ENCODE peak calls at places on chromosomes 1 and 21, in seven cellular contexts. K is B cell; P is neural crest cell; M is natural killer cell; Y is CD8-positive, alpha-beta T cell; H is HFF-Myc; A is HepG2. U is an unnamed sample.

GRCh38 chr1:40876436-40876761 is 14.2 kb upstream of the CITED4 start:
- DNase-seq in K (no peak), P (no peak), M (no peak), Y (no peak), H (no peak), A (no peak), U (no peak)

GRCh38 chr1:22452401-22452963 is 831 bp downstream of the ZBTB40 start:
- DNase-seq in K (no peak), P (no peak), M (no peak), Y (peak; percentile 34), H (no peak), A (no peak), U (no peak)

GRCh38 chr1:51568231-51568935 is 48.5 kb upstream of the OSBPL9 start:
- DNase-seq in K (no peak), P (no peak), M (no peak), Y (no peak), H (no peak), A (no peak), U (no peak)

GRCh38 chr1:77888071-77888428 is 374 bp upstream of the NEXN start:
- DNase-seq in K (no peak), P (no peak), M (no peak), Y (no peak), H (peak; percentile 33), A (peak; percentile 34), U (no peak)

GRCh38 chr1:237115035-237115434 is 73.1 kb downstream of the RYR2 start:
- DNase-seq in K (no peak), P (no peak), M (no peak), Y (no peak), H (no peak), A (no peak), U (no peak)

GRCh38 chr1:2526824-2527552 is 592 bp upstream of the PANK4 start:
- DNase-seq in K (no peak), P (no peak), M (no peak), Y (peak; percentile 42), H (no peak), A (no peak), U (no peak)

GRCh38 chr1:115142616-115143015 is 53.3 kb upstream of the TSPAN2 start:
- DNase-seq in K (no peak), P (no peak), M (no peak), Y (no peak), H (no peak), A (no peak), U (no peak)

GRCh38 chr21:14734191-14734590 is 188.1 kb upstream of the SAMSN1 start:
- DNase-seq in K (peak; percentile 22), P (no peak), M (no peak), Y (no peak), H (no peak), A (no peak), U (no peak)

GRCh38 chr21:44429894-44430293 is 25.4 kb upstream of the LRRC3 start:
- DNase-seq in K (no peak), P (no peak), M (no peak), Y (no peak), H (no peak), A (no peak), U (no peak)

GRCh38 chr1:162367073-162367472 is 9.6 kb downstream of the SPATA46 start:
- DNase-seq in K (no peak), P (no peak), M (no peak), Y (no peak), H (no peak), A (no peak), U (no peak)

DNA sequence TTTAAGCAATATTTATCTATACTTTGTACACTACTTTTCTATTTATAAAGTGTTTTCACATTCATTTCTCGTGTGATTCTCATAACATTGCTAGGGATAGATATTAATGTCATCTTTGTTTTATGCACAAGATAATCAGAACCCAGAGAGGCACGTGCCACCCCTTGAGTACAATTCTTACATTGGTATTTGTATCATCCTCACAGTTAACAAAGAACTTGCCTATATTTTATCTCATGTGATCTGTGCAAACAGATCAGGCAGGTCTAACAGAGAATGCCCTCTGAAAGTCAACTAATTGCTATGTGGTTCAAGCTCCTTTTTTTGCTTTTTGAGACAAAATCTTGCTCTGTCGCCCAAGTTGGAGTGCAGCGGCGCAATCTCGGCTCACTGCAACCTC is 604.5 kb downstream of the LMO4 start:
- DNase-seq in K (no peak), P (no peak), M (no peak), Y (no peak), H (no peak), A (no peak), U (no peak)
- TF ChIP-seq CTCF in K (no peak), P (no peak), M (no peak), Y (no peak), H (no peak), A (no peak), U (no peak)

DNA sequence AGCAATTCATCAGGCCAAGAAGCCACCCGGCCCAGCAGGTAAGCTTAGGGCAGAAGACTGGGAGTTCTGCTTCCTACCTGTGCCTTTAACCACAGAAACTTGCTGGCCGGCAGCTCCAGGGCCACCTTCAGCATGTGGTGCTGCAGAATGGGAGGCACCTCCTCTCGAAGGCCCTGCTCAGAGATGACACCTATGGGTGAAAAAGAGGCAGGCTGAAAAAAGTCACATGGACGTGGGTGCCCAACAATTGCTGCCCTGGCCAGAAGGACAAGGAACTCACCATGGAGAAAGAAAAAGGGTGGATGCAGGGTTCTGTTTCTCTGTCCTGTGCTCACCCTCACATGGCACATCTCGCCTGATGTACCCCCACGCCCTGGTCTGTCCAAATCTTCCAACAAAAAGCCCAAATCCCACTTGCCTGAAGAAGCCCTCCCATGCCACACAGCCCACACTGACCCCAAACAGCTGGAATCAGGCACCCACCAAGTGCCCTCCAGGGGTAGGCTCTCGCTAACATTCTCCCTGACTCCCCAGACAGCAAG is 33.0 kb downstream of the URB1 start:
- DNase-seq in K (no peak), P (no peak), M (no peak), Y (no peak), H (no peak), A (peak; percentile 52), U (no peak)
- TF ChIP-seq CTCF in K (no peak), P (no peak), M (no peak), Y (no peak), H (peak; percentile 31), A (peak; percentile 60), U (no peak)

DNA sequence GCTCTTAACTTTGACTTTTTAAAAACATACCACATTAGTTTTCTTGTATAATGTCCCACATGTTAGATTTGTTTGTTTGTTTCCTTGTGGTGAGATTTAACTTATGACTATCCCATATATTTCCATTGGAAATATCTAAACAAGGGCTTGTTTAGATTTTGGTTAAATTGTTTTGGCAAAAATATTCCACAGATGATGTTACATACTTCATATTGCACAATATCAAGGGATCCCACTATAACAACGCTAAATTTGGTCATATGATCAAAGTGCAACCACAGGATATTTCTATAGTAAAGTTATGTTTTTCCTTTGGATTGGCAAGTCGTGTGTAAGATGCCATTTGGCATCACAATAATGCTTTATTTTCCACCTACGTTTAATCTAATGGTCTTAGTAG is 396.7 kb downstream of the TGFB2 start:
- DNase-seq in K (no peak), P (no peak), M (no peak), Y (no peak), H (no peak), A (no peak), U (no peak)
- TF ChIP-seq CTCF in K (no peak), P (no peak), M (no peak), Y (no peak), H (no peak), A (no peak), U (no peak)

DNA sequence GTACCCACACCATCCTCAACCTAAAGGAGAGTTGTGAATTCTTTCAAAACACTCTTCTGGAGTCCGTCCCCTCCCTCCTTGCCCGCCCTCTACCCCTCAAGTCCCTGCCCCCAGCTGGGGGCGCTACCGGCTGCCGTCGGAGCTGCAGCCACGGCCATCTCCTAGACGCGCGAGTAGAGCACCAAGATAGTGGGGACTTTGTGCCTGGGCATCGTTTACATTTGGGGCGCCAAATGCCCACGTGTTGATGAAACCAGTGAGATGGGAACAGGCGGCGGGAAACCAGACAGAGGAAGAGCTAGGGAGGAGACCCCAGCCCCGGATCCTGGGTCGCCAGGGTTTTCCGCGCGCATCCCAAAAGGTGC is 647 bp upstream of the OLIG2 start:
- DNase-seq in K (no peak), P (peak; percentile 52), M (no peak), Y (no peak), H (no peak), A (no peak), U (no peak)
- TF ChIP-seq CTCF in K (no peak), P (peak; percentile 49), M (no peak), Y (no peak), H (no peak), A (no peak), U (peak; percentile 38)

DNA sequence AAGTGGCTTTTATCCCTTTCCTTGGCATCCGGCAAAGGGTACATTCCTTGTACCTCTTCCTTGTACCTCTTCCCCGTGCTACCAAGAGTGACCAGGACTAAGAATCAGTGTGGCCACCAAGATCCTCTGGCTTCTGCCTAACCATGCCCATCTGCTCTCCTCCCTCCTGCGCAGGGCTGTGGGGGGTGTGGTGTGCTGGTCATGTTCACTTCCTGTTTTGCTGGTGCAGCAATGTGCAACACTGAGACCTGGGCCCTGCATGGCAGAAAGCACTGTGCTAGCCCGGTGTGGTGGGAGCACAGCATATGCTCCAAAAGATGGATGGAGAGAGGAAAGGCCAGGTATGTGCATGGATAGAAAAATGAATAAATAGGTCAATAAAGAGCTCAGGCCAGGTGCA is 33.3 kb upstream of the TENT5C start:
- DNase-seq in K (peak; percentile 67), P (no peak), M (no peak), Y (peak; percentile 41), H (no peak), A (no peak), U (no peak)
- TF ChIP-seq CTCF in K (no peak), P (no peak), M (no peak), Y (no peak), H (no peak), A (no peak), U (no peak)

DNA sequence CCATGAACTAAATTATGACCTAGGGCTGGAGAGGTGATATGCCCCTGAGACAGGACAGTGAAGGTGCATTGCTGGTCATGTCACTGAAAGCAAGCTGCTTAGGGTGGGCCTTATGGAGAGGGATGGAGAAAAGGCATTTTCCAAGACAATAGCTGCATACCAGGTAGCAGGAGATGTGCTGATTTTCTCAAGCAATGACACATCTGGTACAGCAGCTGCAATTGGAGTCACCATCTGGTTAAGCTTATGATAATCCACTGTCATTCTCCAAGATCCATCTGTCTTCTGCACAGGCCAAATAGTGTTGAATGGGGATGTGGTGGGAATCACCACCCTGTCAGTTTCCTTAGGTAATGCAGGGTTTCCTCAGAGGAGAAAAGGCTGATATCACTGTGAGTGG is 54.6 kb downstream of the ADSS2 start:
- DNase-seq in K (no peak), P (no peak), M (no peak), Y (no peak), H (no peak), A (no peak), U (no peak)
- TF ChIP-seq CTCF in K (no peak), P (no peak), M (no peak), Y (no peak), H (no peak), A (no peak), U (no peak)

GRCh38 chr1:169509354-169509753 is 23.6 kb upstream of the SLC19A2 start:
- DNase-seq in K (no peak), P (no peak), M (no peak), Y (no peak), H (no peak), A (peak; percentile 64), U (no peak)
- TF ChIP-seq CTCF in K (no peak), P (peak; percentile 8), M (no peak), Y (no peak), H (no peak), A (peak; percentile 62), U (no peak)

U was measured in progenitor cell of endocrine pancreas.